ENCODE peak calls at places on chromosomes 5 and 9, in seven cellular contexts. One of them, this sample, is unnamed.
A peak's percentile ranks its signal among the peaks of the same experiment; 100 is the strongest.

GRCh38 chr5:73306078-73306719 is 133.2 kb downstream of the TMEM174 start:
- DNase-seq in uterus: no peak
- DNase-seq in ovary: no peak
- DNase-seq in AG10803: no peak
- DNase-seq in lower lobe of right lung: no peak
- DNase-seq in CD8-positive, alpha-beta T cell: no peak
- DNase-seq in cardiac fibroblast: no peak
- DNase-seq in this sample: no peak

GRCh38 chr9:132994410-132995120 is 16.1 kb downstream of the GFI1B start:
- DNase-seq in lower lobe of right lung: peak; percentile 53
- DNase-seq in uterus: no peak
- DNase-seq in cardiac fibroblast: peak; percentile 60
- DNase-seq in CD8-positive, alpha-beta T cell: no peak
- DNase-seq in AG10803: peak; percentile 64
- DNase-seq in ovary: no peak
- DNase-seq in this sample: peak; percentile 93

GRCh38 chr5:171957591-171958251 is 48.7 kb downstream of the FBXW11 start:
- DNase-seq in lower lobe of right lung: no peak
- DNase-seq in ovary: no peak
- DNase-seq in CD8-positive, alpha-beta T cell: peak; percentile 16
- DNase-seq in AG10803: no peak
- DNase-seq in cardiac fibroblast: no peak
- DNase-seq in uterus: peak; percentile 22
- DNase-seq in this sample: no peak

GRCh38 chr5:61306531-61307195 is 25.4 kb upstream of the ZSWIM6 start:
- DNase-seq in lower lobe of right lung: no peak
- DNase-seq in ovary: no peak
- DNase-seq in CD8-positive, alpha-beta T cell: no peak
- DNase-seq in cardiac fibroblast: peak; percentile 90
- DNase-seq in AG10803: peak; percentile 81
- DNase-seq in uterus: no peak
- DNase-seq in this sample: peak; percentile 82

GRCh38 chr5:125327676-125328075 is 581.2 kb upstream of the ZNF608 start:
- DNase-seq in uterus: no peak
- DNase-seq in AG10803: no peak
- DNase-seq in CD8-positive, alpha-beta T cell: no peak
- DNase-seq in ovary: no peak
- DNase-seq in cardiac fibroblast: no peak
- DNase-seq in lower lobe of right lung: no peak
- DNase-seq in this sample: no peak

GRCh38 chr5:180470361-180470760 is 23.8 kb upstream of the CNOT6 start:
- DNase-seq in cardiac fibroblast: no peak
- DNase-seq in CD8-positive, alpha-beta T cell: no peak
- DNase-seq in uterus: no peak
- DNase-seq in ovary: no peak
- DNase-seq in AG10803: no peak
- DNase-seq in lower lobe of right lung: no peak
- DNase-seq in this sample: no peak

GRCh38 chr5:149788964-149789363 is 58.9 kb downstream of the PPARGC1B start:
- DNase-seq in AG10803: no peak
- DNase-seq in lower lobe of right lung: no peak
- DNase-seq in uterus: no peak
- DNase-seq in cardiac fibroblast: no peak
- DNase-seq in CD8-positive, alpha-beta T cell: no peak
- DNase-seq in ovary: no peak
- DNase-seq in this sample: no peak

GRCh38 chr5:128774605-128775004 is 190.7 kb upstream of the SLC27A6 start:
- DNase-seq in AG10803: no peak
- DNase-seq in uterus: no peak
- DNase-seq in CD8-positive, alpha-beta T cell: no peak
- DNase-seq in cardiac fibroblast: peak; percentile 63
- DNase-seq in lower lobe of right lung: no peak
- DNase-seq in ovary: no peak
- DNase-seq in this sample: peak; percentile 21

GRCh38 chr9:114282507-114282906 is 40.4 kb upstream of the ORM1 start:
- DNase-seq in CD8-positive, alpha-beta T cell: no peak
- DNase-seq in uterus: no peak
- DNase-seq in lower lobe of right lung: peak; percentile 15
- DNase-seq in cardiac fibroblast: no peak
- DNase-seq in AG10803: no peak
- DNase-seq in ovary: no peak
- DNase-seq in this sample: peak; percentile 64

GRCh38 chr9:129610473-129611301 is 10.2 kb downstream of the C9orf50 start:
- DNase-seq in cardiac fibroblast: peak; percentile 68
- DNase-seq in lower lobe of right lung: peak; percentile 82
- DNase-seq in CD8-positive, alpha-beta T cell: peak; percentile 63
- DNase-seq in uterus: peak; percentile 85
- DNase-seq in AG10803: peak; percentile 58
- DNase-seq in ovary: peak; percentile 89
- DNase-seq in this sample: peak; percentile 55

GRCh38 chr5:3517331-3517730 is 78.3 kb upstream of the IRX1 start:
- DNase-seq in CD8-positive, alpha-beta T cell: no peak
- DNase-seq in ovary: no peak
- DNase-seq in uterus: no peak
- DNase-seq in AG10803: no peak
- DNase-seq in cardiac fibroblast: no peak
- DNase-seq in lower lobe of right lung: no peak
- DNase-seq in this sample: no peak

GRCh38 chr9:75185585-75186170 is 97.4 kb downstream of the OSTF1 start:
- DNase-seq in ovary: no peak
- DNase-seq in uterus: no peak
- DNase-seq in lower lobe of right lung: peak; percentile 54
- DNase-seq in CD8-positive, alpha-beta T cell: peak; percentile 33
- DNase-seq in AG10803: peak; percentile 30
- DNase-seq in cardiac fibroblast: peak; percentile 57
- DNase-seq in this sample: peak; percentile 60

GRCh38 chr9:90925581-90926257 is 124.1 kb downstream of the SYK start:
- DNase-seq in cardiac fibroblast: peak; percentile 86
- DNase-seq in AG10803: peak; percentile 79
- DNase-seq in ovary: no peak
- DNase-seq in CD8-positive, alpha-beta T cell: no peak
- DNase-seq in uterus: no peak
- DNase-seq in lower lobe of right lung: no peak
- DNase-seq in this sample: peak; percentile 56

GRCh38 chr9:131854906-131855504 is 115.1 kb upstream of the RAPGEF1 start:
- DNase-seq in ovary: no peak
- DNase-seq in cardiac fibroblast: peak; percentile 73
- DNase-seq in CD8-positive, alpha-beta T cell: no peak
- DNase-seq in AG10803: peak; percentile 54
- DNase-seq in uterus: no peak
- DNase-seq in lower lobe of right lung: no peak
- DNase-seq in this sample: peak; percentile 6

GRCh38 chr5:122586351-122586750 is 188.5 kb upstream of the SNX2 start:
- DNase-seq in uterus: no peak
- DNase-seq in AG10803: peak; percentile 59
- DNase-seq in lower lobe of right lung: no peak
- DNase-seq in cardiac fibroblast: peak; percentile 70
- DNase-seq in ovary: no peak
- DNase-seq in CD8-positive, alpha-beta T cell: no peak
- DNase-seq in this sample: no peak

GRCh38 chr5:135890867-135891266 is 4.8 kb downstream of the IL9 start:
- DNase-seq in uterus: no peak
- DNase-seq in ovary: no peak
- DNase-seq in CD8-positive, alpha-beta T cell: no peak
- DNase-seq in AG10803: no peak
- DNase-seq in cardiac fibroblast: no peak
- DNase-seq in lower lobe of right lung: no peak
- DNase-seq in this sample: no peak

GRCh38 chr5:111494350-111494999 is 17.9 kb downstream of the STARD4 start:
- DNase-seq in ovary: no peak
- DNase-seq in AG10803: no peak
- DNase-seq in CD8-positive, alpha-beta T cell: no peak
- DNase-seq in uterus: no peak
- DNase-seq in lower lobe of right lung: no peak
- DNase-seq in cardiac fibroblast: no peak
- DNase-seq in this sample: peak; percentile 93

GRCh38 chr5:38673671-38674071 is 117.2 kb upstream of the LIFR start:
- DNase-seq in uterus: no peak
- DNase-seq in lower lobe of right lung: no peak
- DNase-seq in cardiac fibroblast: peak; percentile 44
- DNase-seq in ovary: no peak
- DNase-seq in CD8-positive, alpha-beta T cell: no peak
- DNase-seq in AG10803: no peak
- DNase-seq in this sample: peak; percentile 56

GRCh38 chr9:4325113-4325512 is 25.2 kb upstream of the GLIS3 start:
- DNase-seq in uterus: no peak
- DNase-seq in AG10803: no peak
- DNase-seq in CD8-positive, alpha-beta T cell: no peak
- DNase-seq in ovary: no peak
- DNase-seq in cardiac fibroblast: no peak
- DNase-seq in lower lobe of right lung: no peak
- DNase-seq in this sample: no peak
- H3K4me3 ChIP-seq in uterus: no peak overlapping the region
- H3K4me3 ChIP-seq in AG10803: no peak overlapping the region
- H3K4me3 ChIP-seq in CD8-positive, alpha-beta T cell: peak overlapping the region; percentile 7
- H3K4me3 ChIP-seq in ovary: no peak overlapping the region
- H3K4me3 ChIP-seq in cardiac fibroblast: no peak overlapping the region
- H3K4me3 ChIP-seq in lower lobe of right lung: no peak overlapping the region
- H3K4me3 ChIP-seq in this sample: no peak overlapping the region

GRCh38 chr9:98572054-98572627 is 136.6 kb downstream of the GABBR2 start:
- DNase-seq in lower lobe of right lung: no peak
- DNase-seq in cardiac fibroblast: no peak
- DNase-seq in AG10803: no peak
- DNase-seq in ovary: no peak
- DNase-seq in uterus: no peak
- DNase-seq in CD8-positive, alpha-beta T cell: no peak
- DNase-seq in this sample: peak; percentile 5

GRCh38 chr9:98575379-98576346 is 133.1 kb downstream of the GABBR2 start:
- DNase-seq in CD8-positive, alpha-beta T cell: no peak
- DNase-seq in cardiac fibroblast: peak; percentile 81
- DNase-seq in AG10803: peak; percentile 77
- DNase-seq in uterus: no peak
- DNase-seq in lower lobe of right lung: no peak
- DNase-seq in ovary: no peak
- DNase-seq in this sample: peak; percentile 51

GRCh38 chr9:98572796-98573195 is 135.9 kb downstream of the GABBR2 start:
- DNase-seq in ovary: no peak
- DNase-seq in cardiac fibroblast: no peak
- DNase-seq in uterus: no peak
- DNase-seq in AG10803: no peak
- DNase-seq in CD8-positive, alpha-beta T cell: no peak
- DNase-seq in lower lobe of right lung: no peak
- DNase-seq in this sample: no peak

GRCh38 chr9:98571643-98572042 is 137.1 kb downstream of the GABBR2 start:
- DNase-seq in AG10803: no peak
- DNase-seq in uterus: no peak
- DNase-seq in ovary: no peak
- DNase-seq in cardiac fibroblast: no peak
- DNase-seq in CD8-positive, alpha-beta T cell: no peak
- DNase-seq in lower lobe of right lung: no peak
- DNase-seq in this sample: no peak

GRCh38 chr9:98573749-98574278 is 134.9 kb downstream of the GABBR2 start:
- DNase-seq in ovary: no peak
- DNase-seq in CD8-positive, alpha-beta T cell: no peak
- DNase-seq in uterus: no peak
- DNase-seq in cardiac fibroblast: no peak
- DNase-seq in AG10803: no peak
- DNase-seq in lower lobe of right lung: no peak
- DNase-seq in this sample: no peak
- TF ChIP-seq CTCF in ovary: no peak
- TF ChIP-seq CTCF in CD8-positive, alpha-beta T cell: no peak
- TF ChIP-seq CTCF in uterus: no peak
- TF ChIP-seq CTCF in cardiac fibroblast: no peak
- TF ChIP-seq CTCF in AG10803: no peak
- TF ChIP-seq CTCF in lower lobe of right lung: no peak
- TF ChIP-seq CTCF in this sample: no peak

GRCh38 chr9:111036946-111037743 is 1.1 kb downstream of the LPAR1 start:
- DNase-seq in lower lobe of right lung: no peak
- DNase-seq in AG10803: peak; percentile 53
- DNase-seq in uterus: no peak
- DNase-seq in ovary: no peak
- DNase-seq in cardiac fibroblast: peak; percentile 61
- DNase-seq in CD8-positive, alpha-beta T cell: no peak
- DNase-seq in this sample: peak; percentile 61
- H3K4me3 ChIP-seq in lower lobe of right lung: peak overlapping the region; percentile 69
- H3K4me3 ChIP-seq in AG10803: peak overlapping the region; percentile 81
- H3K4me3 ChIP-seq in uterus: peak overlapping the region; percentile 47
- H3K4me3 ChIP-seq in ovary: peak overlapping the region; percentile 57
- H3K4me3 ChIP-seq in cardiac fibroblast: peak overlapping the region; percentile 74
- H3K4me3 ChIP-seq in CD8-positive, alpha-beta T cell: no peak overlapping the region
- H3K4me3 ChIP-seq in this sample: peak overlapping the region; percentile 76

DNA sequence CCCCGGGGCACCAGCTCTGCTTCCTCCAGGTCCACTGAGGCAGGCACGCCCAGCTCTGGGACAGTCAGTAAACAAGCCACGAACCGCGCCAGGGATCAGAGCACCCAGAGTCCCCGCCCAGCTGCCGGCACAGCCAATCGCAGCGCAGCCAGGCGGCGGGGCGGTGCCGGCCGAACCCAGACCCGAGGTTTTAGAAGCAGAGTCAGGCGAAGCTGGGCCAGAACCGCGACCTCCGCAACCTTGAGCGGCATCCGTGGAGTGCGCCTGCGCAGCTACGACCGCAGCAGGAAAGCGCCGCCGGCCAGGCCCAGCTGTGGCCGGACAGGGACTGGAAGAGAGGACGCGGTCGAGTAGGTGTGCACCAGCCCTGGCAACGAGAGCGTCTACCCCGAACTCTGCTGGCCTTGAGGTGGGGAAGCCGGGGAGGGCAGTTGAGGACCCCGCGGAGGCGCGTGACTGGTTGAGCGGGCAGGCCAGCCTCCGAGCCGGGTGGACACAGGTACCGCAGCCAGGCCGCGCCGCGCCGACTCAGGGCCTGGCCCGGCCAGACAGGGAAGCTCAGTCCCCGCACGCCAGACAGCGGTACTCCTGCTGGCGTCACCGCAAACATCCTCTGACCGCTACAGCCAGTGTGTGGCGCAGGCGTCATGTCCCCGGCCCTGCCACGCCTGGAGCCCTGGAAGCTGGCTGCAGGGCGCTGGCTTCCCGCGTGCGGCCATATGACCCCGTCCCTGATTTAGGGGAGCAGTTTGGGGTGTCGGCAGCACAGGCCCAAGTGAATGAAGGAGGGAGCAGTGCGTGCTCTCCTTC is at the start of gene CTSL:
- DNase-seq in lower lobe of right lung: peak; percentile 92
- DNase-seq in cardiac fibroblast: peak; percentile 86
- DNase-seq in AG10803: peak; percentile 90
- DNase-seq in CD8-positive, alpha-beta T cell: peak; percentile 59
- DNase-seq in uterus: peak; percentile 96
- DNase-seq in ovary: peak; percentile 95
- DNase-seq in this sample: peak; percentile 79
- TF ChIP-seq CTCF in lower lobe of right lung: peak; percentile 22
- TF ChIP-seq CTCF in cardiac fibroblast: peak; percentile 12
- TF ChIP-seq CTCF in AG10803: peak; percentile 24
- TF ChIP-seq CTCF in CD8-positive, alpha-beta T cell: no peak
- TF ChIP-seq CTCF in uterus: peak; percentile 11
- TF ChIP-seq CTCF in ovary: no peak
- TF ChIP-seq CTCF in this sample: peak; percentile 33

GRCh38 chr9:70382709-70383605 is 31.5 kb downstream of the KLF9 start:
- DNase-seq in uterus: no peak
- DNase-seq in ovary: no peak
- DNase-seq in cardiac fibroblast: no peak
- DNase-seq in lower lobe of right lung: no peak
- DNase-seq in CD8-positive, alpha-beta T cell: no peak
- DNase-seq in AG10803: no peak
- DNase-seq in this sample: no peak
- H3K4me3 ChIP-seq in uterus: no peak overlapping the region
- H3K4me3 ChIP-seq in ovary: no peak overlapping the region
- H3K4me3 ChIP-seq in cardiac fibroblast: no peak overlapping the region
- H3K4me3 ChIP-seq in lower lobe of right lung: no peak overlapping the region
- H3K4me3 ChIP-seq in CD8-positive, alpha-beta T cell: no peak overlapping the region
- H3K4me3 ChIP-seq in AG10803: no peak overlapping the region
- H3K4me3 ChIP-seq in this sample: no peak overlapping the region

This sample was measured in epithelial cell of esophagus.